ENCODE peak calls at places on chromosomes 12 and 14, in six cellular contexts. One of them, this sample, is unnamed.

GRCh38 chr12:62910549-62911169 is 24.3 kb downstream of the PPM1H start:
- DNase-seq in Calu3: no peak
- DNase-seq in activated gamma-delta T cell treated with Interleukin-2 at 50 U/mL for 16 hours: no peak
- DNase-seq in cardiac fibroblast: no peak
- DNase-seq in Panc1: no peak
- DNase-seq in DMS79 treated with DMSO at 0.1 percent for 48 hours: no peak
- DNase-seq in this sample: peak; percentile 95

GRCh38 chr12:8033153-8034044 is 883 bp downstream of the FOXJ2 start:
- DNase-seq in Calu3: peak; percentile 34
- DNase-seq in activated gamma-delta T cell treated with Interleukin-2 at 50 U/mL for 16 hours: peak; percentile 14
- DNase-seq in cardiac fibroblast: peak; percentile 53
- DNase-seq in Panc1: no peak
- DNase-seq in DMS79 treated with DMSO at 0.1 percent for 48 hours: peak; percentile 27
- DNase-seq in this sample: peak; percentile 87

GRCh38 chr14:88986146-88986841 is 161.8 kb downstream of the TTC8 start:
- DNase-seq in Calu3: peak; percentile 54
- DNase-seq in activated gamma-delta T cell treated with Interleukin-2 at 50 U/mL for 16 hours: no peak
- DNase-seq in cardiac fibroblast: peak; percentile 75
- DNase-seq in Panc1: no peak
- DNase-seq in DMS79 treated with DMSO at 0.1 percent for 48 hours: no peak
- DNase-seq in this sample: no peak

GRCh38 chr12:114165921-114166320 is 199.8 kb upstream of the RBM19 start:
- DNase-seq in Calu3: no peak
- DNase-seq in activated gamma-delta T cell treated with Interleukin-2 at 50 U/mL for 16 hours: no peak
- DNase-seq in cardiac fibroblast: peak; percentile 23
- DNase-seq in Panc1: no peak
- DNase-seq in DMS79 treated with DMSO at 0.1 percent for 48 hours: no peak
- DNase-seq in this sample: no peak

GRCh38 chr12:119593578-119594398 is at the start of gene TMEM233:
- DNase-seq in Calu3: no peak
- DNase-seq in activated gamma-delta T cell treated with Interleukin-2 at 50 U/mL for 16 hours: no peak
- DNase-seq in cardiac fibroblast: no peak
- DNase-seq in Panc1: no peak
- DNase-seq in DMS79 treated with DMSO at 0.1 percent for 48 hours: no peak
- DNase-seq in this sample: peak; percentile 41

GRCh38 chr14:37709419-37710195 is 114.2 kb downstream of the TTC6 start:
- DNase-seq in Calu3: no peak
- DNase-seq in activated gamma-delta T cell treated with Interleukin-2 at 50 U/mL for 16 hours: no peak
- DNase-seq in cardiac fibroblast: peak; percentile 7
- DNase-seq in Panc1: no peak
- DNase-seq in DMS79 treated with DMSO at 0.1 percent for 48 hours: peak; percentile 15
- DNase-seq in this sample: peak; percentile 3

GRCh38 chr14:28987516-28987915 is 220.9 kb downstream of the FOXG1 start:
- DNase-seq in Calu3: no peak
- DNase-seq in activated gamma-delta T cell treated with Interleukin-2 at 50 U/mL for 16 hours: no peak
- DNase-seq in cardiac fibroblast: peak; percentile 1
- DNase-seq in Panc1: no peak
- DNase-seq in DMS79 treated with DMSO at 0.1 percent for 48 hours: no peak
- DNase-seq in this sample: no peak

GRCh38 chr12:112305951-112306350 is 76.3 kb downstream of the HECTD4 start:
- DNase-seq in Calu3: no peak
- DNase-seq in activated gamma-delta T cell treated with Interleukin-2 at 50 U/mL for 16 hours: no peak
- DNase-seq in cardiac fibroblast: no peak
- DNase-seq in Panc1: no peak
- DNase-seq in DMS79 treated with DMSO at 0.1 percent for 48 hours: no peak
- DNase-seq in this sample: no peak

GRCh38 chr14:95597784-95598204 is 62.9 kb downstream of the GLRX5 start:
- DNase-seq in Calu3: no peak
- DNase-seq in activated gamma-delta T cell treated with Interleukin-2 at 50 U/mL for 16 hours: no peak
- DNase-seq in cardiac fibroblast: peak; percentile 2
- DNase-seq in Panc1: no peak
- DNase-seq in DMS79 treated with DMSO at 0.1 percent for 48 hours: peak; percentile 96
- DNase-seq in this sample: peak; percentile 91

GRCh38 chr12:6461401-6462233 is 8.9 kb downstream of the VAMP1 start:
- DNase-seq in Calu3: no peak
- DNase-seq in activated gamma-delta T cell treated with Interleukin-2 at 50 U/mL for 16 hours: peak; percentile 82
- DNase-seq in cardiac fibroblast: peak; percentile 7
- DNase-seq in Panc1: no peak
- DNase-seq in DMS79 treated with DMSO at 0.1 percent for 48 hours: no peak
- DNase-seq in this sample: no peak